ENCODE peak calls at places on chromosome 21, in seven cellular contexts. D, E, S, N, U, T and W are unnamed samples.

GRCh38 chr21:38441153-38441552 is 57.1 kb downstream of the ERG start:
- DNase-seq in T (no peak), U (no peak), S (no peak), E (no peak), D (no peak), N (no peak), W (no peak)

GRCh38 chr21:31164713-31165694 is 126.7 kb upstream of the KRTAP19-8 start:
- DNase-seq in D (no peak), U (no peak), T (no peak), E (no peak), S (no peak), N (no peak), W (no peak)

GRCh38 chr21:31780944-31781343 is 49.0 kb upstream of the SCAF4 start:
- DNase-seq in N (no peak), S (no peak), T (peak; percentile 47), E (no peak), D (no peak), U (no peak), W (no peak)

GRCh38 chr21:33939224-33939623 is 23.6 kb upstream of the ATP5PO start:
- DNase-seq in T (no peak), U (no peak), S (no peak), E (no peak), D (no peak), N (no peak), W (no peak)

GRCh38 chr21:30282850-30283249 is at the start of gene KRTAP24-1:
- DNase-seq in S (no peak), N (no peak), E (no peak), U (no peak), T (no peak), D (no peak), W (no peak)

GRCh38 chr21:34073749-34074282 is 438 bp downstream of the MRPS6 start:
- DNase-seq in S (peak; percentile 52), D (peak; percentile 36), U (no peak), T (no peak), N (peak; percentile 36), E (peak; percentile 69), W (peak; percentile 81)

GRCh38 chr21:28857720-28858119 is 135.0 kb downstream of the LTN1 start:
- DNase-seq in E (no peak), S (no peak), U (no peak), N (no peak), D (no peak), T (no peak), W (no peak)

GRCh38 chr21:32921632-32922230 is 104.0 kb upstream of the OLIG2 start:
- DNase-seq in S (peak; percentile 40), N (no peak), D (no peak), E (peak; percentile 67), U (no peak), T (peak; percentile 29), W (peak; percentile 45)

GRCh38 chr21:27954806-27955205 is 987.9 kb upstream of the ADAMTS5 start:
- DNase-seq in E (no peak), T (no peak), S (no peak), D (no peak), N (no peak), U (no peak), W (no peak)

GRCh38 chr21:39651206-39651605 is 38.5 kb downstream of the B3GALT5 start:
- DNase-seq in S (no peak), T (no peak), U (no peak), N (no peak), E (no peak), D (no peak), W (no peak)

GRCh38 chr21:39048574-39048973 is 134.7 kb downstream of the PSMG1 start:
- DNase-seq in N (no peak), S (no peak), D (no peak), T (no peak), U (no peak), E (no peak), W (no peak)

GRCh38 chr21:31397515-31397926 is 53.5 kb upstream of the TIAM1 start:
- DNase-seq in U (no peak), N (no peak), T (no peak), S (peak; percentile 18), D (no peak), E (no peak), W (no peak)

GRCh38 chr21:43938751-43939442 is 73.2 kb upstream of the TRAPPC10 start:
- DNase-seq in T (peak; percentile 27), E (peak; percentile 95), S (peak; percentile 87), N (peak; percentile 98), U (peak; percentile 44), D (peak; percentile 81), W (peak; percentile 91)

GRCh38 chr21:42040411-42041180 is 30.4 kb upstream of the ZBTB21 start:
- DNase-seq in D (no peak), S (no peak), E (no peak), T (peak; percentile 79), N (no peak), U (no peak), W (no peak)

GRCh38 chr21:27429612-27430361 is 462.9 kb upstream of the ADAMTS5 start:
- DNase-seq in S (no peak), E (no peak), D (no peak), U (no peak), T (no peak), N (no peak), W (no peak)

GRCh38 chr21:41623945-41624344 is 116.0 kb upstream of the TMPRSS2 start:
- DNase-seq in D (no peak), U (no peak), S (no peak), E (no peak), T (no peak), N (no peak), W (no peak)

GRCh38 chr21:46226920-46227599 is 1.5 kb downstream of the LSS start:
- DNase-seq in N (no peak), T (no peak), S (no peak), U (no peak), D (no peak), E (peak; percentile 31), W (peak; percentile 24)

GRCh38 chr21:46229923-46230260 is 1.3 kb upstream of the LSS start:
- DNase-seq in S (no peak), T (no peak), N (no peak), U (no peak), E (no peak), D (no peak), W (no peak)

GRCh38 chr21:46229133-46229922 is 754 bp upstream of the LSS start:
- DNase-seq in U (no peak), T (no peak), S (no peak), N (peak; percentile 53), E (peak; percentile 71), D (no peak), W (no peak)

GRCh38 chr21:46227811-46228344 is 696 bp downstream of the LSS start:
- DNase-seq in T (no peak), U (no peak), D (no peak), N (no peak), S (no peak), E (peak; percentile 37), W (peak; percentile 27)

DNA sequence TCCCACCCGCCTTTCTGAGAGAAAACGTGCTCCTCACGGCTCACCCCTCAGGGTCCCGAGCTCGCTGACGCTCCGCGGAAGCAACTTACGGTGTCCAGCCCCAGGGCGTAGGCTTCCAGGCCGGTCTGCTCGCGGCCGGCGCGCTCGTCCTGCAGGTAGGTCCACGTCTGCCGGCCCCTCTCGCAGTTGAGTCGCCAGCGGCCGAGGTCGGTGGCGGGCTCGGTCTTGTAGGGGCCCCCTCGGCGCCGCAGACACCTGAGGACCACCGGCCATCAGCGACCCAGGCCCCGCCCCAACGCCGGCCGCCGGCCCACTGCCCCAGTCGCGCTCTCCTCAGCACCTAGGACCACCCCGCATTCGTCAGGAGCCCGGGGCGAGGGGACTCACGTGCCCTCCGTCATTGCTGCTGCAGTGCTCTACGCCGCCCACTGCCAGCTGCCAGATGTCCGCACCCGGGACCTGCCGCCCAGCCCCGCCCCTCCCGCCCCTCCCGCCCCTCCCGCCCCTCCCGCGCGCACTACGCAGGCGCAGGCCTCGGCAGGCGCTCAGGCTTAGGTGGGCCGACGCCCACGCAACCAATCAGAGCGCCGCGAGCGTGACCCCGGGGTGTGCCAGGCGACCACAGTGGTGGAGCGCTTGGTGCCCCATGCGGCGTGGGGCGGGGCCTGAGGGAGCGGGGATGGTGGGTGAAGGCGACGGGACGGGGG is at the start of gene LSS:
- DNase-seq in S (peak; percentile 99), E (peak; percentile 100), U (peak; percentile 96), D (peak; percentile 99), T (peak; percentile 93), N (peak; percentile 97), W (peak; percentile 97)
- TF ChIP-seq POLR2A in S (peak; percentile 61), E (no peak), U (no peak), D (peak; percentile 49), T (peak; percentile 19), N (no peak), W (peak; percentile 28)

GRCh38 chr21:35831791-35832190 is 228.5 kb downstream of the SETD4 start:
- DNase-seq in N (no peak), D (no peak), S (no peak), E (no peak), U (no peak), T (no peak), W (no peak)
- TF ChIP-seq POLR2A in N (no peak), D (no peak), S (no peak), E (no peak), U (no peak), T (no peak), W (no peak)

DNA sequence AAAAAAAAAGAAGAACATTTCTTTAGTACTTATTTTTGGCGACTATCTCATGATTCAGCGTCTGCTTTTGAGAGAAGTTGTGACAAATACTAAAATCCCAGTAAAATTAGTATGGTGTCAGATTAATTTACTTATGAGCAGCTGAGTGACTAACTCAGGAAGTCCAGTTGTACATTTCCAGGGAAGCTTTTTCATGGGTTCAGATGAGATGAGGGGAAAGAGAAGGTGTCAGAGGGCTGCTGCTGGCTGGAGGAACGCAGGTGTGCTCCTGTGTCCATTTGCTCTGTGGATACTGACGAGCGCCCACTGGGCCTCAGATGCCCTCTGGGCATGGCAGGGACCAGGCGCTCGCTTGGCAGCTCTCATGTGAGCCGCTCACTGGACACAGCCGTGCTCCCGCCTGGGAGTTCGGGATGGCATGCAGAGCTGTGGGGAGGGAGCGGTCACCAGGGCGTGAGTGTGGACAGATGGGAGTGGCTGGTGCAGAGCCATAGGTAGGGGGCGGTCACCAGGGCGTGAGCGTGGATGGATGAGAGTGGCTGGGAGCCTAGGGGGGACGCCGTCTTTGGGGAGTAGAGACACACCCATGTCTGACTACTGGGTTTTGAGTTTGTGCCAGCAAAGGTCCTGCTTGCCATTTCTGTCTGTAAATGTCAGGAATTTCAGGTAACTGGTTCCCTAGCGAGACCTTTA is 55.0 kb downstream of the ADARB1 start:
- DNase-seq in U (no peak), E (no peak), S (no peak), T (no peak), D (no peak), N (no peak), W (no peak)
- TF ChIP-seq POLR2A in U (no peak), E (no peak), S (no peak), T (no peak), D (no peak), N (no peak), W (no peak)

DNA sequence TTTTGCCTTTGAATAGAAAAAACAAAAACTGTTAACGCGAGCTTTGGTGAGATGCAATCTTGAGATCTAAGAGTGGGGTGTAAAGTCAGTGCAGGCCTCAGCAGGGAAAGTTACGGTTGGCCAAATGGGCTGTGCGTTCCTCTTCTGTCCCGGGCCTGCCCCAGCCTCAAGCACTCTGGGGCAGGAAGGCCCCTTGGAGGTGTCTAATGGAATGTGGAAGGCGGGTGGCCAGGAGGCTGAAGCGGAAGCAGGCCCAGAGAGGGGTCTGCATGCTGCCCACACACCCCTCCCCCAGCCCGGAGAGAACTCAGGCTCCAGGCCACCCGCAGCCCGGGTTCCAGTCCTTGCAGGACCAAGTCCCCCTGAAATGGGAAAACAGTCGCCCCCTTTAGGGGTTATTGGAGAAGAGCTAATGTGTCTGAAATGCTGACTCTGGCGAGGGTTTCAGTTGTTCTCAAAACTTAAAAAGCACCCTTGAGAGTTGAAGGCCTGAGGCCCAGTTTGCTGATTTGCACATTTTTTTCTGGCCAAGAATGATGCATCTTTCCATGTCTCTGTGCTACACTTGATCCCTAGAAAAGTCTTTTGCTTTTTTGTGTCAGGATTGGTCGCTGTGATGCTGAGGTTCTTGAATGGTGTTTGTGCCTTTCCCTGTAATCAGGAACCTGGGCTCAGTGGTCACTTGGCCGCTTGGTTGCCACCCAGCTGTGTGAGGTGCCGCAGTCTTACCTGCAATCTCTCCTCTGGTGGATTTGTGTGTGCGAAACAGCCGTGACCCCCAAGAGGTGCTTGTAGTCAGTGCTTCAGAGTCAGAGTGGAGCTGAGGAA is 2.0 kb downstream of the COL18A1 start:
- DNase-seq in T (no peak), E (peak; percentile 38), D (no peak), U (no peak), N (no peak), S (no peak), W (peak; percentile 69)
- TF ChIP-seq POLR2A in T (no peak), E (no peak), D (no peak), U (no peak), N (no peak), S (no peak), W (no peak)